ENCODE peak calls at places on chromosomes 4 and X, in nine cellular contexts. N, T, J, B, V, M, C, W and R are unnamed samples.
A peak's percentile ranks its signal among the peaks of the same experiment; 100 is the strongest.

GRCh38 chr4:143407475-143407874 is 70.8 kb downstream of the GAB1 start:
- DNase-seq in N (no peak), T (no peak), J (no peak), B (no peak), V (no peak), M (no peak), C (no peak), W (no peak), R (no peak)

GRCh38 chr4:74624351-74625151 is 169.8 kb downstream of the BTC start:
- DNase-seq in N (no peak), T (no peak), J (peak; percentile 85), B (no peak), V (no peak), M (no peak), C (peak; percentile 93), W (peak; percentile 93), R (no peak)

GRCh38 chrX:20267599-20267923 is 852 bp upstream of the RPS6KA3 start:
- DNase-seq in N (no peak), T (no peak), J (peak; percentile 19), B (no peak), V (no peak), M (no peak), C (no peak), W (no peak), R (no peak)

GRCh38 chr4:184330008-184330400 is 112.3 kb upstream of the ENPP6 start:
- DNase-seq in N (no peak), T (no peak), J (no peak), B (no peak), V (peak; percentile 76), M (no peak), C (peak; percentile 37), W (no peak), R (no peak)

GRCh38 chr4:89489338-89489771 is 181.8 kb upstream of the GPRIN3 start:
- DNase-seq in N (peak; percentile 67), T (no peak), J (no peak), B (no peak), V (no peak), M (no peak), C (no peak), W (no peak), R (no peak)

GRCh38 chrX:57595381-57595811 is 3.6 kb downstream of the ZXDB start:
- DNase-seq in N (no peak), T (no peak), J (peak; percentile 78), B (no peak), V (no peak), M (no peak), C (peak; percentile 81), W (no peak), R (no peak)

GRCh38 chr4:79049840-79050520 is 110.7 kb upstream of the PAQR3 start:
- DNase-seq in N (no peak), T (no peak), J (peak; percentile 49), B (peak; percentile 32), V (no peak), M (no peak), C (no peak), W (no peak), R (no peak)

GRCh38 chr4:109315818-109316217 is 13.4 kb upstream of the COL25A1 start:
- DNase-seq in N (no peak), T (no peak), J (peak; percentile 55), B (no peak), V (no peak), M (no peak), C (peak; percentile 22), W (no peak), R (no peak)

GRCh38 chr4:4569036-4569435 is 27.2 kb upstream of the STX18 start:
- DNase-seq in N (no peak), T (no peak), J (peak; percentile 56), B (no peak), V (no peak), M (no peak), C (peak; percentile 44), W (no peak), R (no peak)

GRCh38 chrX:9842541-9842940 is 56.3 kb downstream of the SHROOM2 start:
- DNase-seq in N (peak; percentile 39), T (peak; percentile 35), J (no peak), B (no peak), V (no peak), M (no peak), C (no peak), W (no peak), R (no peak)

GRCh38 chr4:112296949-112297483 is at the start of gene ALPK1:
- DNase-seq in N (no peak), T (no peak), J (peak; percentile 92), B (no peak), V (no peak), M (no peak), C (peak; percentile 89), W (peak; percentile 88), R (no peak)

GRCh38 chr4:145283909-145284308 is 103.5 kb upstream of the OTUD4 start:
- DNase-seq in N (no peak), T (no peak), J (no peak), B (no peak), V (no peak), M (no peak), C (peak; percentile 15), W (no peak), R (no peak)

GRCh38 chrX:134181261-134181660 is 55.7 kb upstream of the CCDC160 start:
- DNase-seq in N (no peak), T (no peak), J (no peak), B (no peak), V (no peak), M (no peak), C (no peak), W (no peak), R (no peak)

GRCh38 chr4:9685692-9686091 is 95.7 kb upstream of the DRD5 start:
- DNase-seq in N (no peak), T (no peak), J (no peak), B (no peak), V (no peak), M (no peak), C (no peak), W (no peak), R (no peak)

GRCh38 chr4:96390404-96390803 is 550.5 kb downstream of the PDHA2 start:
- DNase-seq in N (no peak), T (no peak), J (no peak), B (no peak), V (no peak), M (no peak), C (no peak), W (no peak), R (no peak)

GRCh38 chr4:128310266-128310697 is 22.7 kb upstream of the PGRMC2 start:
- DNase-seq in N (peak; percentile 58), T (peak; percentile 11), J (no peak), B (peak; percentile 21), V (no peak), M (no peak), C (peak; percentile 30), W (no peak), R (no peak)

GRCh38 chr4:107577743-107578142 is 142.3 kb downstream of the PAPSS1 start:
- DNase-seq in N (no peak), T (no peak), J (no peak), B (no peak), V (no peak), M (no peak), C (no peak), W (no peak), R (no peak)

GRCh38 chr4:20181926-20182325 is 69.8 kb upstream of the SLIT2 start:
- DNase-seq in N (no peak), T (no peak), J (no peak), B (no peak), V (no peak), M (no peak), C (no peak), W (no peak), R (no peak)

GRCh38 chr4:10200869-10201268 is 84.3 kb upstream of the WDR1 start:
- DNase-seq in N (no peak), T (no peak), J (no peak), B (no peak), V (no peak), M (no peak), C (no peak), W (no peak), R (no peak)

GRCh38 chrX:71174795-71175194 is 30.2 kb downstream of the NLGN3 start:
- DNase-seq in N (no peak), T (no peak), J (no peak), B (no peak), V (no peak), M (no peak), C (no peak), W (no peak), R (no peak)

GRCh38 chr4:18860836-18861530 is 839.4 kb upstream of the LCORL start:
- DNase-seq in N (no peak), T (no peak), J (no peak), B (no peak), V (no peak), M (no peak), C (peak; percentile 66), W (no peak), R (no peak)

GRCh38 chr4:1043658-1044468 is 32.4 kb downstream of the FGFRL1 start:
- DNase-seq in N (peak; percentile 82), T (peak; percentile 63), J (peak; percentile 100), B (peak; percentile 58), V (peak; percentile 78), M (peak; percentile 98), C (peak; percentile 100), W (peak; percentile 93), R (no peak)

GRCh38 chr4:12644261-12644660 is 839.9 kb downstream of the RAB28 start:
- DNase-seq in N (no peak), T (no peak), J (no peak), B (no peak), V (no peak), M (no peak), C (no peak), W (no peak), R (no peak)